ENCODE peak calls at places on chromosomes 1 and 21, in four cellular contexts. Z is activated T-cell treated with anti-CD3 and anti-CD28 coated beads, Interleukin-2, amount 50 U/mL, for 72 hours; S is A549; O is posterior cingulate gyrus. P is an unnamed sample.

GRCh38 chr21:46080171-46081021 is 17.5 kb upstream of the COL6A2 start:
- DNase-seq in Z (no peak), S (no peak), O (peak), P (no peak)

GRCh38 chr1:229832695-229833094 is 206.6 kb downstream of the URB2 start:
- DNase-seq in Z (no peak), S (no peak), O (no peak), P (no peak)

GRCh38 chr1:156160744-156161181 is 7.4 kb downstream of the SEMA4A start:
- DNase-seq in Z (peak), S (no peak), O (peak), P (peak)

GRCh38 chr1:51733793-51734522 is 117.1 kb downstream of the OSBPL9 start:
- DNase-seq in Z (no peak), S (no peak), O (no peak), P (no peak)

GRCh38 chr1:20733361-20733975 is 965 bp upstream of the SH2D5 start:
- DNase-seq in Z (no peak), S (no peak), O (no peak), P (no peak)

GRCh38 chr1:208476825-208477170 is 232.6 kb upstream of the PLXNA2 start:
- DNase-seq in Z (no peak), S (no peak), O (no peak), P (no peak)

GRCh38 chr1:23215751-23216449 is 1.4 kb downstream of the HTR1D start:
- DNase-seq in Z (no peak), S (no peak), O (no peak), P (no peak)

GRCh38 chr1:167715653-167716302 is 6.0 kb upstream of the MPZL1 start:
- DNase-seq in Z (no peak), S (no peak), O (no peak), P (no peak)

GRCh38 chr1:110035236-110035752 is 870 bp downstream of the STRIP1 start:
- DNase-seq in Z (no peak), S (no peak), O (no peak), P (no peak)

GRCh38 chr1:63940440-63940839 is 166.6 kb downstream of the ROR1 start:
- DNase-seq in Z (no peak), S (no peak), O (no peak), P (no peak)

GRCh38 chr1:222909586-222909985 is 94.7 kb downstream of the DISP1 start:
- DNase-seq in Z (no peak), S (no peak), O (no peak), P (peak)

GRCh38 chr1:162036156-162036555 is 12.5 kb upstream of the OLFML2B start:
- DNase-seq in Z (no peak), S (no peak), O (no peak), P (no peak)

GRCh38 chr21:37224861-37225260 is 42.3 kb downstream of the VPS26C start:
- DNase-seq in Z (no peak), S (no peak), O (no peak), P (no peak)

GRCh38 chr1:58649555-58649954 is 50.3 kb downstream of the MYSM1 start:
- DNase-seq in Z (no peak), S (no peak), O (no peak), P (peak)

GRCh38 chr1:165871311-165872067 is 44.1 kb downstream of the UCK2 start:
- DNase-seq in Z (peak), S (no peak), O (no peak), P (no peak)

GRCh38 chr1:186577201-186577600 is 103.0 kb downstream of the PTGS2 start:
- DNase-seq in Z (no peak), S (no peak), O (no peak), P (no peak)

GRCh38 chr1:197614916-197615692 is 160.2 kb downstream of the DENND1B start:
- DNase-seq in Z (peak), S (no peak), O (peak), P (no peak)

GRCh38 chr1:21764615-21765423 is 18.1 kb downstream of the USP48 start:
- DNase-seq in Z (peak), S (peak), O (no peak), P (no peak)

GRCh38 chr1:22637952-22638445 is 1.6 kb downstream of the C1QA start:
- DNase-seq in Z (no peak), S (no peak), O (no peak), P (no peak)

GRCh38 chr1:191498318-191498717 is 659.9 kb upstream of the RGS18 start:
- DNase-seq in Z (no peak), S (no peak), O (no peak), P (no peak)

GRCh38 chr1:2230781-2231666 is 2.9 kb downstream of the SKI start:
- DNase-seq in Z (peak), S (no peak), O (peak), P (peak)

GRCh38 chr1:43603004-43603403 is 46.9 kb upstream of the KDM4A start:
- DNase-seq in Z (no peak), S (no peak), O (no peak), P (no peak)

GRCh38 chr1:229339520-229339919 is 3.3 kb downstream of the CCSAP start:
- DNase-seq in Z (peak), S (no peak), O (no peak), P (no peak)

GRCh38 chr1:247919952-247920351 is at the start of gene OR2T8:
- DNase-seq in Z (no peak), S (no peak), O (no peak), P (no peak)

GRCh38 chr1:242147096-242147976 is 148.4 kb upstream of the MAP1LC3C start:
- DNase-seq in Z (no peak), S (no peak), O (no peak), P (no peak)

GRCh38 chr1:222382171-222382570 is 165.7 kb downstream of the HHIPL2 start:
- DNase-seq in Z (no peak), S (no peak), O (no peak), P (no peak)

GRCh38 chr1:12678350-12678749 is 34.5 kb downstream of the AADACL4 start:
- DNase-seq in Z (no peak), S (no peak), O (no peak), P (no peak)

GRCh38 chr1:156623946-156624813 is 5.0 kb downstream of the HAPLN2 start:
- DNase-seq in Z (peak), S (peak), O (peak), P (peak)

GRCh38 chr21:16587671-16588379 is 858.0 kb downstream of the USP25 start:
- DNase-seq in Z (no peak), S (no peak), O (no peak), P (no peak)

GRCh38 chr1:63746129-63746864 is 27.5 kb upstream of the ROR1 start:
- DNase-seq in Z (peak), S (no peak), O (no peak), P (no peak)

GRCh38 chr1:245550702-245551008 is 395.9 kb downstream of the KIF26B start:
- DNase-seq in Z (no peak), S (no peak), O (no peak), P (no peak)

GRCh38 chr1:156379420-156380165 is 10.6 kb downstream of the RHBG start:
- DNase-seq in Z (no peak), S (peak), O (no peak), P (no peak)

GRCh38 chr1:67347688-67348472 is 40.2 kb downstream of the IL12RB2 start:
- DNase-seq in Z (no peak), S (peak), O (peak), P (no peak)

GRCh38 chr1:43704838-43705237 is 2.5 kb upstream of the ST3GAL3 start:
- DNase-seq in Z (no peak), S (no peak), O (peak), P (no peak)

GRCh38 chr21:36691539-36692124 is 7.3 kb upstream of the SIM2 start:
- DNase-seq in Z (no peak), S (no peak), O (no peak), P (no peak)

GRCh38 chr1:183070923-183071618 is 47.9 kb downstream of the LAMC1 start:
- DNase-seq in Z (no peak), S (no peak), O (no peak), P (no peak)

GRCh38 chr21:34639882-34640788 is 25.2 kb upstream of the RCAN1 start:
- DNase-seq in Z (peak), S (no peak), O (no peak), P (no peak)

GRCh38 chr1:2242814-2243725 is 15.0 kb downstream of the SKI start:
- DNase-seq in Z (no peak), S (no peak), O (peak), P (no peak)

GRCh38 chr1:66563094-66563800 is 29.3 kb downstream of the SGIP1 start:
- DNase-seq in Z (no peak), S (no peak), O (no peak), P (no peak)

GRCh38 chr1:156198831-156199349 is 5.0 kb downstream of the SLC25A44 start:
- DNase-seq in Z (peak), S (no peak), O (no peak), P (no peak)

P was measured in upper lobe of left lung.